ENCODE peak calls at places on chromosomes 12 and 14, in nine cellular contexts. I is NCI-H2081; A is stimulated activated CD4-positive, alpha-beta T cell treated with anti-CD3 and anti-CD28 coated beads, TNF-alpha, amount 100 ng/mL, for 4 hours; W is fibroblast of villous mesenchyme; P is T-helper 2 cell; M is T-helper 1 cell; H is fibroblast of pulmonary artery; B is foreskin melanocyte; L is choroid plexus epithelial cell. R is an unnamed sample.

GRCh38 chr12:116339062-116339461 is 61.6 kb upstream of the MED13L start:
- DNase-seq in I (no peak), H (no peak), W (no peak), A (no peak), P (no peak), M (no peak), B (no peak), L (no peak), R (no peak)

GRCh38 chr14:64602826-64603225 is 53.1 kb downstream of the PPP1R36 start:
- DNase-seq in W (no peak), P (no peak), B (no peak), L (no peak), H (no peak), M (no peak), I (no peak), A (no peak), R (no peak)

GRCh38 chr12:76790564-76791552 is 26.9 kb downstream of the ZDHHC17 start:
- DNase-seq in A (no peak), I (peak; percentile 21), W (peak; percentile 27), L (peak; percentile 41), P (no peak), M (peak; percentile 9), B (peak; percentile 8), H (peak; percentile 37), R (peak; percentile 43)

GRCh38 chr12:110244372-110244771 is 36.7 kb upstream of the ATP2A2 start:
- DNase-seq in I (no peak), B (no peak), A (no peak), M (no peak), P (no peak), H (no peak), L (no peak), W (no peak), R (no peak)

GRCh38 chr14:100389497-100390104 is 66.5 kb downstream of the SLC25A47 start:
- DNase-seq in I (no peak), B (no peak), A (no peak), M (no peak), L (no peak), W (no peak), P (no peak), H (no peak), R (no peak)

GRCh38 chr12:71159260-71159659 is 1.5 kb upstream of the TSPAN8 start:
- DNase-seq in B (no peak), L (no peak), I (no peak), M (no peak), W (no peak), H (no peak), P (no peak), A (no peak), R (no peak)

GRCh38 chr12:91098942-91099341 is 12.4 kb downstream of the LUM start:
- DNase-seq in A (no peak), L (peak; percentile 97), M (no peak), W (peak; percentile 100), H (peak; percentile 94), P (no peak), I (no peak), B (peak; percentile 80), R (no peak)

GRCh38 chr12:64633940-64634337 is 23.6 kb downstream of the RASSF3 start:
- DNase-seq in H (peak; percentile 74), W (peak; percentile 67), B (peak; percentile 55), A (no peak), M (no peak), P (no peak), L (peak; percentile 73), I (no peak), R (no peak)

GRCh38 chr14:85420707-85421106 is 109.2 kb upstream of the FLRT2 start:
- DNase-seq in B (no peak), A (no peak), M (no peak), W (no peak), H (no peak), I (no peak), L (no peak), P (no peak), R (no peak)

R was measured in NCI-H2227 treated with DMSO at 0.1 percent for 48 hours.